ENCODE peak calls at places on chromosome 2, in eight cellular contexts. T, B, F, K, Y, Q, A and E are unnamed samples.

GRCh38 chr2:159030674-159031380 is 62.4 kb downstream of the TANC1 start:
- DNase-seq in T (no peak), B (peak; percentile 84), F (peak; percentile 73), K (no peak), Y (no peak), Q (peak; percentile 60), A (no peak), E (peak; percentile 62)

GRCh38 chr2:233079473-233079877 is 19.3 kb downstream of the INPP5D start:
- DNase-seq in T (no peak), B (no peak), F (no peak), K (no peak), Y (no peak), Q (no peak), A (no peak), E (no peak)

GRCh38 chr2:162582357-162582798 is 238.4 kb downstream of the GCA start:
- DNase-seq in T (no peak), B (peak; percentile 1), F (no peak), K (no peak), Y (no peak), Q (no peak), A (no peak), E (no peak)

GRCh38 chr2:1972428-1972827 is 228.1 kb upstream of the PXDN start:
- DNase-seq in T (no peak), B (no peak), F (no peak), K (no peak), Y (peak; percentile 58), Q (peak; percentile 37), A (no peak), E (no peak)

GRCh38 chr2:120177011-120177621 is 46.1 kb downstream of the TMEM185B start:
- DNase-seq in T (peak; percentile 63), B (no peak), F (no peak), K (peak; percentile 61), Y (peak; percentile 22), Q (peak; percentile 77), A (peak; percentile 44), E (no peak)

GRCh38 chr2:80822999-80823398 is 518.4 kb upstream of the LRRTM1 start:
- DNase-seq in T (no peak), B (no peak), F (no peak), K (no peak), Y (no peak), Q (no peak), A (no peak), E (no peak)

GRCh38 chr2:240449764-240450531 is 14.5 kb downstream of the GPC1 start:
- DNase-seq in T (no peak), B (no peak), F (no peak), K (no peak), Y (no peak), Q (peak; percentile 90), A (no peak), E (no peak)

GRCh38 chr2:158463496-158464095 is 6.8 kb downstream of the PKP4 start:
- DNase-seq in T (no peak), B (no peak), F (no peak), K (no peak), Y (no peak), Q (no peak), A (no peak), E (no peak)

GRCh38 chr2:182506606-182507005 is 79.8 kb upstream of the PDE1A start:
- DNase-seq in T (no peak), B (no peak), F (no peak), K (no peak), Y (no peak), Q (no peak), A (no peak), E (peak; percentile 13)